ENCODE peak calls at places on chromosomes 13 and 19, in seven cellular contexts. V is H9, F is neuronal stem cell, D is mesendoderm, K is IMR-90, R is trophoblast cell, X is mesenchymal stem cell. H is an unnamed sample.

GRCh38 chr19:1069009-1069779 is 2.2 kb downstream of the ARHGAP45 start:
- DNase-seq in V (no peak), F (no peak), D (no peak), K (no peak), R (no peak), X (no peak), H (no peak)

GRCh38 chr19:49987159-49987698 is 26.3 kb upstream of the SIGLEC11 start:
- DNase-seq in V (peak), F (peak), D (peak), K (peak), R (peak), X (peak), H (peak)

GRCh38 chr13:59601993-59602392 is 561.7 kb downstream of the DIAPH3 start:
- DNase-seq in V (no peak), F (no peak), D (no peak), K (no peak), R (no peak), X (no peak), H (no peak)

GRCh38 chr19:46616631-46617322 is 8.1 kb downstream of the PTGIR start:
- DNase-seq in V (peak), F (no peak), D (peak), K (peak), R (peak), X (peak), H (no peak)

GRCh38 chr13:47252627-47253026 is 355.8 kb upstream of the HTR2A start:
- DNase-seq in V (no peak), F (no peak), D (no peak), K (peak), R (no peak), X (no peak), H (no peak)

GRCh38 chr19:7968796-7969559 is 25.5 kb upstream of the TIMM44 start:
- DNase-seq in V (no peak), F (no peak), D (no peak), K (no peak), R (no peak), X (no peak), H (no peak)

GRCh38 chr19:23925285-23925684 is 10.6 kb downstream of the ZNF726 start:
- DNase-seq in V (no peak), F (no peak), D (no peak), K (no peak), R (no peak), X (no peak), H (no peak)

GRCh38 chr19:35048911-35049411 is 7.4 kb downstream of the HPN start:
- DNase-seq in V (peak), F (no peak), D (no peak), K (no peak), R (no peak), X (no peak), H (no peak)

GRCh38 chr13:57123660-57124059 is 17.1 kb upstream of the PRR20A start:
- DNase-seq in V (no peak), F (no peak), D (no peak), K (no peak), R (no peak), X (no peak), H (no peak)

DNA sequence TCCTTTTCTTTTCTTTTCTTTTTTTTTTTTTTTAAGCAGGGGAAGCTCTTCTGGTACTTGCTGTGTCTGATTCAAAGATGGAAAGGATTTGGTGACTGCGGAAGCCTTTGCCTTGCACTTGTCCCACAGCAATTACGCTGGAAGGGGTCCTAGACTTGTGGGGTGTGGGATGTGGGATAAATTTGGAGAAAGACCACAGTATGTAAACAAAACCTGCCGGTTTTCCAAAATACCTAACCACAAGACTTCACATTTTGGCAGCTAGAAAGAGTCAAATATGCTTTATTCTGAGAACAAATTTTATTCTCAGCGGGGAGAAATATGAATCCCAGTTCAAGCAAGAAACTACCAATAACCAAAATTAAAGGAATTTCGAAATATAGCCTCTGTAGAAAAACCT is 176.5 kb downstream of the SPRY2 start:
- DNase-seq in V (no peak), F (no peak), D (no peak), K (no peak), R (no peak), X (no peak), H (no peak)
- H3K4ac ChIP-seq in V (no peak), F (no peak), D (no peak), K (no peak), R (no peak), X (no peak), H (no peak)

GRCh38 chr19:22428299-22428913 is 6.3 kb upstream of the ZNF98 start:
- DNase-seq in V (no peak), F (no peak), D (no peak), K (no peak), R (no peak), X (no peak), H (no peak)
- H3K4ac ChIP-seq in V (no peak), F (no peak), D (no peak), K (no peak), R (no peak), X (no peak), H (no peak)

DNA sequence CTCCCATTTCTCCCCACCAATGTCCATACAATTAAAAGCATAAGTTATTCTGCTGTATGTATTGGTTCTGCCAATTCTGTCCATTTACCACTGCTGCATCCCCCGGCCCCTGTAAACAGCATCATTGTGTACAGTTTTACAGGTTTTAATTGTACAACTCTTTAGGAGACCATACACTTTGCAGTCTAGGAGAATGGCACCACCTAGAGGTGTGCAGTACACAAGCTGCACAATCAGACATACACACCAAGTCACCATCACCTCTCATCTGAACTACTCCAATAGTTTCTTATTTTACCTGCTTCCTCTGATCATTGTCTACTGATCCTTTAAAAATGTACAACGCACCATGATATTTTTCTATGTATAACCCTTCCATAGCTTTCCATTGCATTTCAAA is 855.9 kb upstream of the KLHL1 start:
- DNase-seq in V (no peak), F (no peak), D (no peak), K (no peak), R (no peak), X (no peak), H (no peak)
- H3K4ac ChIP-seq in V (no peak), F (no peak), D (no peak), K (no peak), R (no peak), X (no peak), H (no peak)

GRCh38 chr13:28575200-28575599 is 80.3 kb upstream of the FLT1 start:
- DNase-seq in V (no peak), F (no peak), D (no peak), K (no peak), R (no peak), X (no peak), H (no peak)
- H3K4ac ChIP-seq in V (no peak), F (no peak), D (no peak), K (peak), R (no peak), X (no peak), H (no peak)

DNA sequence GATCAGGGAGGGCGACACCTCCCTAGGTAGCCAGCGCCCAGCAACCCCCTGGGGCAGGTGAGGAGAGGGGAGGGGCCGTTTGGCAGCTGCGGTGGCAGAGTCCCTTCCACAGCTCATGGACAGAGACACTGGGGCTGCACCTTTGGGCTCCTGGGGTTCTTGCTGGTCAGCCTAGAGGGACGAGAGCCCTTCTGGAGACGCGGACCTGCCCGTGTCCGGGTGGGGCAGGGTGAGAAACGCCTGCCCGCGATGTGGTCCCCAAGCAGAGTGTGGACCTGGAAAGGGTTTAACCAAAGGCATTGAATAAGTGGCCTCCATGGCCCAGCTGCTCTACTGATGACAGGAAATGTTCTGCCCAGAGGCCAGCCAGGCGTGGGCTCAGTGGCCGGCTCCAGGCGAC is 38.3 kb downstream of the ADPRHL1 start:
- DNase-seq in V (no peak), F (no peak), D (no peak), K (no peak), R (no peak), X (no peak), H (no peak)
- H3K4ac ChIP-seq in V (no peak), F (no peak), D (no peak), K (no peak), R (no peak), X (no peak), H (no peak)